ENCODE peak calls at places on chromosome 22, in four cellular contexts. One of them, this sample, is unnamed.
A peak's percentile ranks its signal among the peaks of the same experiment; 100 is the strongest.

GRCh38 chr22:20238567-20239062 is 29.5 kb downstream of the RTN4R start:
- DNase-seq in fibroblast of lung: no peak
- DNase-seq in GM23248: peak; percentile 17
- DNase-seq in neuronal stem cell: peak; percentile 38
- DNase-seq in this sample: peak; percentile 12

GRCh38 chr22:36301384-36301828 is 48.5 kb downstream of the APOL1 start:
- DNase-seq in GM23248: peak; percentile 71
- DNase-seq in fibroblast of lung: peak; percentile 43
- DNase-seq in neuronal stem cell: peak; percentile 54
- DNase-seq in this sample: peak; percentile 87

GRCh38 chr22:44698531-44699421 is 3.2 kb upstream of the PRR5 start:
- DNase-seq in neuronal stem cell: peak; percentile 52
- DNase-seq in fibroblast of lung: peak; percentile 96
- DNase-seq in GM23248: peak; percentile 94
- DNase-seq in this sample: no peak

GRCh38 chr22:27032121-27032761 is 374.9 kb downstream of the MIAT start:
- DNase-seq in GM23248: peak; percentile 27
- DNase-seq in fibroblast of lung: peak; percentile 6
- DNase-seq in neuronal stem cell: no peak
- DNase-seq in this sample: no peak

GRCh38 chr22:41571786-41572185 is 11.0 kb downstream of the CSDC2 start:
- DNase-seq in GM23248: no peak
- DNase-seq in fibroblast of lung: no peak
- DNase-seq in neuronal stem cell: no peak
- DNase-seq in this sample: no peak

GRCh38 chr22:27749597-27750225 is 51.8 kb downstream of the MN1 start:
- DNase-seq in GM23248: peak; percentile 78
- DNase-seq in neuronal stem cell: no peak
- DNase-seq in fibroblast of lung: peak; percentile 61
- DNase-seq in this sample: no peak

GRCh38 chr22:22479116-22479515 is 29.4 kb downstream of the ZNF280B start:
- DNase-seq in neuronal stem cell: no peak
- DNase-seq in GM23248: no peak
- DNase-seq in fibroblast of lung: no peak
- DNase-seq in this sample: no peak

GRCh38 chr22:17928391-17928790 is 96.0 kb downstream of the MICAL3 start:
- DNase-seq in neuronal stem cell: no peak
- DNase-seq in fibroblast of lung: no peak
- DNase-seq in GM23248: no peak
- DNase-seq in this sample: peak; percentile 91

GRCh38 chr22:48663297-48663696 is 1164.4 kb downstream of the BRD1 start:
- DNase-seq in neuronal stem cell: no peak
- DNase-seq in GM23248: no peak
- DNase-seq in fibroblast of lung: no peak
- DNase-seq in this sample: no peak

GRCh38 chr22:32699686-32700085 is 101.8 kb upstream of the TIMP3 start:
- DNase-seq in GM23248: no peak
- DNase-seq in fibroblast of lung: no peak
- DNase-seq in neuronal stem cell: no peak
- DNase-seq in this sample: peak; percentile 77

GRCh38 chr22:22556995-22557925 is 1.8 kb downstream of the PRAME start:
- DNase-seq in GM23248: peak; percentile 9
- DNase-seq in neuronal stem cell: no peak
- DNase-seq in fibroblast of lung: no peak
- DNase-seq in this sample: no peak

GRCh38 chr22:48353116-48353947 is 1474.3 kb downstream of the BRD1 start:
- DNase-seq in GM23248: no peak
- DNase-seq in neuronal stem cell: no peak
- DNase-seq in fibroblast of lung: no peak
- DNase-seq in this sample: no peak

GRCh38 chr22:22818861-22819855 is 68.5 kb upstream of the IGLL5 start:
- DNase-seq in fibroblast of lung: no peak
- DNase-seq in neuronal stem cell: no peak
- DNase-seq in GM23248: no peak
- DNase-seq in this sample: no peak

GRCh38 chr22:20312396-20313191 is 7.3 kb downstream of the DGCR6L start:
- DNase-seq in fibroblast of lung: no peak
- DNase-seq in GM23248: no peak
- DNase-seq in neuronal stem cell: no peak
- DNase-seq in this sample: no peak

GRCh38 chr22:27422442-27422841 is 379.1 kb downstream of the MN1 start:
- DNase-seq in GM23248: no peak
- DNase-seq in fibroblast of lung: no peak
- DNase-seq in neuronal stem cell: no peak
- DNase-seq in this sample: no peak

GRCh38 chr22:33922268-33922667 is 2.0 kb upstream of the LARGE1 start:
- DNase-seq in fibroblast of lung: peak; percentile 30
- DNase-seq in neuronal stem cell: no peak
- DNase-seq in GM23248: peak; percentile 73
- DNase-seq in this sample: peak; percentile 6

GRCh38 chr22:22520667-22521602 is 865 bp upstream of the ZNF280A start:
- DNase-seq in neuronal stem cell: no peak
- DNase-seq in fibroblast of lung: no peak
- DNase-seq in GM23248: no peak
- DNase-seq in this sample: no peak

GRCh38 chr22:17647996-17648395 is 9.4 kb downstream of the BCL2L13 start:
- DNase-seq in fibroblast of lung: no peak
- DNase-seq in GM23248: peak; percentile 21
- DNase-seq in neuronal stem cell: no peak
- DNase-seq in this sample: no peak

GRCh38 chr22:48506506-48507145 is 1321.0 kb downstream of the BRD1 start:
- DNase-seq in fibroblast of lung: no peak
- DNase-seq in neuronal stem cell: no peak
- DNase-seq in GM23248: no peak
- DNase-seq in this sample: no peak

GRCh38 chr22:36027960-36028645 is 521 bp downstream of the RBFOX2 start:
- DNase-seq in neuronal stem cell: peak; percentile 72
- DNase-seq in fibroblast of lung: no peak
- DNase-seq in GM23248: no peak
- DNase-seq in this sample: no peak

GRCh38 chr22:41216984-41217383 is 11.9 kb downstream of the L3MBTL2 start:
- DNase-seq in neuronal stem cell: no peak
- DNase-seq in fibroblast of lung: no peak
- DNase-seq in GM23248: peak; percentile 32
- DNase-seq in this sample: no peak

GRCh38 chr22:18010263-18010662 is 14.1 kb downstream of the MICAL3 start:
- DNase-seq in fibroblast of lung: no peak
- DNase-seq in neuronal stem cell: no peak
- DNase-seq in GM23248: no peak
- DNase-seq in this sample: no peak

GRCh38 chr22:48758905-48759875 is 1068.5 kb downstream of the BRD1 start:
- DNase-seq in fibroblast of lung: no peak
- DNase-seq in neuronal stem cell: no peak
- DNase-seq in GM23248: no peak
- DNase-seq in this sample: no peak

GRCh38 chr22:44098021-44098739 is 74.1 kb downstream of the PARVB start:
- DNase-seq in GM23248: no peak
- DNase-seq in fibroblast of lung: no peak
- DNase-seq in neuronal stem cell: no peak
- DNase-seq in this sample: no peak

GRCh38 chr22:20465759-20466077 is 28.1 kb upstream of the SCARF2 start:
- DNase-seq in GM23248: no peak
- DNase-seq in neuronal stem cell: no peak
- DNase-seq in fibroblast of lung: no peak
- DNase-seq in this sample: no peak

GRCh38 chr22:39601180-39601535 is 30.6 kb downstream of the CACNA1I start:
- DNase-seq in neuronal stem cell: no peak
- DNase-seq in GM23248: no peak
- DNase-seq in fibroblast of lung: no peak
- DNase-seq in this sample: no peak

GRCh38 chr22:42979606-42980005 is 35.3 kb downstream of the PACSIN2 start:
- DNase-seq in GM23248: no peak
- DNase-seq in neuronal stem cell: no peak
- DNase-seq in fibroblast of lung: no peak
- DNase-seq in this sample: no peak

GRCh38 chr22:42976534-42976933 is 38.4 kb downstream of the PACSIN2 start:
- DNase-seq in fibroblast of lung: no peak
- DNase-seq in GM23248: no peak
- DNase-seq in neuronal stem cell: no peak
- DNase-seq in this sample: no peak

GRCh38 chr22:42976131-42976530 is 38.8 kb downstream of the PACSIN2 start:
- DNase-seq in neuronal stem cell: no peak
- DNase-seq in fibroblast of lung: no peak
- DNase-seq in GM23248: no peak
- DNase-seq in this sample: no peak

GRCh38 chr22:42977574-42977973 is 37.4 kb downstream of the PACSIN2 start:
- DNase-seq in GM23248: no peak
- DNase-seq in fibroblast of lung: no peak
- DNase-seq in neuronal stem cell: no peak
- DNase-seq in this sample: no peak

GRCh38 chr22:42978453-42979103 is 36.4 kb downstream of the PACSIN2 start:
- DNase-seq in GM23248: peak; percentile 93
- DNase-seq in fibroblast of lung: peak; percentile 81
- DNase-seq in neuronal stem cell: peak; percentile 24
- DNase-seq in this sample: peak; percentile 98
- H3K4me3 ChIP-seq in GM23248: peak overlapping the region; percentile 39
- H3K4me3 ChIP-seq in fibroblast of lung: no peak overlapping the region
- H3K4me3 ChIP-seq in neuronal stem cell: no peak overlapping the region
- H3K4me3 ChIP-seq in this sample: no peak overlapping the region

DNA sequence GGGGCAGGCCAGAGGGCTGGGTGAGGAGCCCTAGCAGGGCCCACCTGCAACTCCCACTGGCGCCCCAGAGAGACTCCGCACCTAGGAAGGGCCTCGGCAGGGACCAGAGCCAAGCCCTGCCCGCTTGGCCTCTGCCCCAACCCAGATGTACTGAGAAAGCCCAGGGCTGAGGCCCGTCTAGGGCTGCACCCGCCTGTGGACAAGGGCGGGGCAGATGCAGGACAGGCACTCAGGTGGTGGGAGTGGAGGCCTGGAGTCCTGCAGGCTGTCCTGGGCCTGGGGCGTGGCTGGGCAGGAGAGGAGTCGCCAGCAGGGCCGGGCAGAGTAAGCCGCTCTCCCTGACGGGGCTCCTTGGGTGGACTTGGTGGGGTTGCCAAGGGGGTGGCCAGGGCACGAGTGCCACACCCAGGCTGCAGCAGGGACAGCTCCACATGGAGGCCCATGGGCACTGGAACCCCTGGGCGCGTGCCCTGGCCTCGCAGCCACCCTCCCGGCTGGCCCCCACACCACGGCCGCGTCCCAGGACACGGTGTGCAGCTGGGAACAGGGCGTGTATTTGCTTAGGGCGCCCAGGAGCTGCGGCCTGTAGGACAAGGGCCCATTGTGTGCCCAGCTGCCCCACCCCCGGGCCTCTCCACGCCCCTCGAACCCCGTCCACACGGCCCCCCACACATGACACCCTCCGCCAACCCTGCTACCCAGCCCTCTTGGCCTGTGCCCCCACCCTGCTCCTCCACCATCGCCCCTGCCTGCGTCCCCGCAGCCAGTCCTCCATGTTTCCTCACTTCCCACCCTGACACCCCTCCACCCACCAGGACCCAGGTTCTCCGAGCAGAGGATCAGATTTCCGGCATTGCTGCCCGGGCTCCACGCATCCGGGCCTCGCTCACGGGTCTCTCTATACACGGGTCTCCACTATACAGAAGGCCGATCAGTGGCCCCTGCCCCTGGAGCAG is 11.3 kb upstream of the PIM3 start:
- DNase-seq in fibroblast of lung: no peak
- DNase-seq in GM23248: no peak
- DNase-seq in neuronal stem cell: no peak
- DNase-seq in this sample: peak; percentile 78
- H3K9ac ChIP-seq in fibroblast of lung: no peak overlapping the region
- H3K9ac ChIP-seq in GM23248: no peak overlapping the region
- H3K9ac ChIP-seq in neuronal stem cell: peak overlapping the region; percentile 77
- H3K9ac ChIP-seq in this sample: no peak overlapping the region

GRCh38 chr22:46732513-46732912 is 5.5 kb downstream of the CERK start:
- DNase-seq in GM23248: no peak
- DNase-seq in neuronal stem cell: no peak
- DNase-seq in fibroblast of lung: no peak
- DNase-seq in this sample: no peak
- H3K4me3 ChIP-seq in GM23248: no peak overlapping the region
- H3K4me3 ChIP-seq in neuronal stem cell: no peak overlapping the region
- H3K4me3 ChIP-seq in fibroblast of lung: no peak overlapping the region
- H3K4me3 ChIP-seq in this sample: no peak overlapping the region

GRCh38 chr22:24693359-24693758 is 81.2 kb downstream of the PIWIL3 start:
- DNase-seq in neuronal stem cell: no peak
- DNase-seq in GM23248: no peak
- DNase-seq in fibroblast of lung: peak; percentile 18
- DNase-seq in this sample: no peak

GRCh38 chr22:24697141-24697540 is 77.4 kb downstream of the PIWIL3 start:
- DNase-seq in GM23248: no peak
- DNase-seq in fibroblast of lung: no peak
- DNase-seq in neuronal stem cell: no peak
- DNase-seq in this sample: no peak

GRCh38 chr22:24695958-24696511 is 78.5 kb downstream of the PIWIL3 start:
- DNase-seq in fibroblast of lung: peak; percentile 15
- DNase-seq in GM23248: no peak
- DNase-seq in neuronal stem cell: no peak
- DNase-seq in this sample: no peak

GRCh38 chr22:24696551-24697001 is 77.9 kb downstream of the PIWIL3 start:
- DNase-seq in neuronal stem cell: no peak
- DNase-seq in GM23248: no peak
- DNase-seq in fibroblast of lung: no peak
- DNase-seq in this sample: no peak

GRCh38 chr22:24694971-24695928 is 79.3 kb downstream of the PIWIL3 start:
- DNase-seq in neuronal stem cell: no peak
- DNase-seq in fibroblast of lung: no peak
- DNase-seq in GM23248: no peak
- DNase-seq in this sample: no peak
- H3K9ac ChIP-seq in neuronal stem cell: no peak overlapping the region
- H3K9ac ChIP-seq in fibroblast of lung: no peak overlapping the region
- H3K9ac ChIP-seq in GM23248: no peak overlapping the region
- H3K9ac ChIP-seq in this sample: no peak overlapping the region

DNA sequence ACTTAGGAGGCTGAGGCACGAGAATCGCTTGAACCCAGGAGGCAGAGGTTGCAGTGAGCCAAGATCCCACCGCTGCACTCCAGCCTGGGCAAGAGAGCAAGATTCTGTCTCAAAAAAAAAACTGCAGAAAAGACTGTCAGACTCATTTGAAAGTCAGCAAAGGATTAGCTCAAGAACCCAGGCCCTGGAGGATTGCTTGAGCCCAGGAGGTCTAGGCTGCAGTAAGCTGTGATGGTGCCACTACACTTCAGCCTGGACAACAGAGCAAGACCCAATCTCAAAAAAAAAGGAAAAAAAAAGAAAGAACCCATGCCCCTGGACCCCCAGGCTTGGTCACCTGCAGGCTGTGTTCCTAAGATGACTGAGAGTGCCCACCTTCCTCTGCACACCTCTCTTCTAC is 16.2 kb downstream of the LIF start:
- DNase-seq in GM23248: no peak
- DNase-seq in fibroblast of lung: no peak
- DNase-seq in neuronal stem cell: no peak
- DNase-seq in this sample: no peak
- H3K4me3 ChIP-seq in GM23248: no peak overlapping the region
- H3K4me3 ChIP-seq in fibroblast of lung: no peak overlapping the region
- H3K4me3 ChIP-seq in neuronal stem cell: no peak overlapping the region
- H3K4me3 ChIP-seq in this sample: no peak overlapping the region

This sample was measured in trophoblast cell.